ENCODE peak calls at places on chromosomes 7 and 10, in seven cellular contexts. K is neuronal stem cell; N is CD4-positive, CD25-positive, alpha-beta regulatory T cell; Y is ovary; J is brain microvascular endothelial cell; I is SK-N-SH; T is GM23248. Q is an unnamed sample.

GRCh38 chr10:60818134-60818770 is 40.0 kb downstream of the CDK1 start:
- DNase-seq in K (no peak), N (no peak), Y (no peak), J (peak; percentile 23), I (no peak), T (peak; percentile 89), Q (no peak)

GRCh38 chr10:108454224-108454623 is 1289.7 kb upstream of the SORCS1 start:
- DNase-seq in K (no peak), N (no peak), Y (no peak), J (no peak), I (no peak), T (peak; percentile 85), Q (no peak)

GRCh38 chr10:52616420-52616764 is 156.2 kb downstream of the MBL2 start:
- DNase-seq in K (no peak), N (no peak), Y (no peak), J (no peak), I (no peak), T (peak; percentile 22), Q (no peak)

GRCh38 chr7:80307251-80307856 is 172.7 kb downstream of the GNAI1 start:
- DNase-seq in K (no peak), N (no peak), Y (no peak), J (peak; percentile 78), I (peak; percentile 15), T (peak; percentile 84), Q (no peak)

GRCh38 chr7:159075563-159076238 is 69.0 kb downstream of the VIPR2 start:
- DNase-seq in K (no peak), N (no peak), Y (no peak), J (no peak), I (no peak), T (no peak), Q (no peak)

GRCh38 chr7:87784424-87784823 is 91.7 kb downstream of the SLC25A40 start:
- DNase-seq in K (no peak), N (no peak), Y (no peak), J (peak; percentile 9), I (no peak), T (peak; percentile 29), Q (no peak)

GRCh38 chr7:2190531-2190930 is 42.2 kb downstream of the MAD1L1 start:
- DNase-seq in K (no peak), N (no peak), Y (no peak), J (no peak), I (no peak), T (peak; percentile 60), Q (no peak)

GRCh38 chr10:28633750-28634149 is 43.6 kb upstream of the BAMBI start:
- DNase-seq in K (no peak), N (no peak), Y (no peak), J (no peak), I (no peak), T (no peak), Q (no peak)

GRCh38 chr10:13882112-13882711 is 295.4 kb downstream of the PRPF18 start:
- DNase-seq in K (peak; percentile 44), N (no peak), Y (no peak), J (peak; percentile 95), I (no peak), T (peak; percentile 93), Q (no peak)

GRCh38 chr10:82164333-82164732 is 289.3 kb downstream of the NRG3 start:
- DNase-seq in K (no peak), N (no peak), Y (no peak), J (no peak), I (no peak), T (no peak), Q (no peak)

GRCh38 chr7:153390955-153391354 is 631.4 kb downstream of the ACTR3B start:
- DNase-seq in K (no peak), N (no peak), Y (no peak), J (no peak), I (no peak), T (no peak), Q (no peak)

GRCh38 chr10:79069325-79070090 is 742 bp downstream of the ZMIZ1 start:
- DNase-seq in K (peak; percentile 27), N (no peak), Y (peak; percentile 58), J (peak; percentile 20), I (peak; percentile 73), T (peak; percentile 75), Q (peak; percentile 45)

GRCh38 chr10:89129850-89130396 is 77.2 kb downstream of the CH25H start:
- DNase-seq in K (no peak), N (no peak), Y (no peak), J (peak; percentile 83), I (peak; percentile 48), T (peak; percentile 92), Q (no peak)

GRCh38 chr7:41974835-41975234 is 262.2 kb downstream of the GLI3 start:
- DNase-seq in K (no peak), N (no peak), Y (no peak), J (no peak), I (no peak), T (no peak), Q (no peak)

GRCh38 chr10:3473271-3473670 is 300.7 kb upstream of the PITRM1 start:
- DNase-seq in K (no peak), N (no peak), Y (no peak), J (no peak), I (no peak), T (no peak), Q (no peak)

GRCh38 chr7:150686030-150686626 is 622 bp downstream of the GIMAP2 start:
- DNase-seq in K (no peak), N (no peak), Y (no peak), J (no peak), I (no peak), T (peak; percentile 22), Q (no peak)

GRCh38 chr7:27100601-27101187 is 1.8 kb downstream of the HOXA2 start:
- DNase-seq in K (no peak), N (no peak), Y (no peak), J (no peak), I (no peak), T (no peak), Q (no peak)
- H3K4me3 ChIP-seq in K (no peak overlapping the region), N (no peak overlapping the region), Y (no peak overlapping the region), J (peak overlapping the region; percentile 44), I (no peak overlapping the region), T (no peak overlapping the region), Q (no peak overlapping the region)

DNA sequence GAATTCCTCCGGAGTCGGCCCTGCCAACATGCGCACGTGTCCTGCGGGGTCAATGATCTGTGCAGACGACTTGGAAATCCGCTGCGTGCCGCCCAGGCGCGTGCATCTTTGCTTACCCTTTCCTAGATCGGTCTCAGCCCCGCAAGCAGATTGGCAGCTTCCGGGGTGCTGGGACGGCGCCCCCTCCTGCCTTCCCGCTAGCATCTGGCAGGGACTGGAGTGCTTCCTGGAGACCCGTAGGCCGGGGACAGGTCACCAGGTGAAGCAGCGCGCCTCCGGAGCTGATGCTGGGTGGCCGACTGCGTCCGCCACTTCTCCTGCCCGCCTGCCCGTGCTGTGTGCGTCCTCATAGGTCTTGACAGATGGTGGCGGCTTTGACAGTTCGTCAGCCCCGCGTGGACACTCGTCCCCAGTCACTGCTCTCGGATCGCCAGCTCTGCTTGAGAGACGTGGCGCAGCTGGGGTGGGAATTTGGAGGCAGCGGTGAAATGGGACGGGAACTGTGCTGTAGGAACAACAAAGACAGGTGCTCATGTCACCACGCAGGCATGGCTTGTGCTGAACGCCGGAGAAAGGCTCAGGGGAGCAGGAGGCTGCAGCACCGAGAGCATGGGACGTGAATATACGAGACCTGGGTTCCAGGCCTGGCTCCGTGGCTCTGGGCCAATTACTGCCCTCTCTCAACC is 21.9 kb upstream of the KCNK18 start:
- DNase-seq in K (no peak), N (peak; percentile 9), Y (peak; percentile 27), J (no peak), I (peak; percentile 62), T (no peak), Q (no peak)
- H3K27ac ChIP-seq in K (no peak overlapping the region), N (no peak overlapping the region), Y (no peak overlapping the region), J (no peak overlapping the region), I (no peak overlapping the region), T (no peak overlapping the region), Q (no peak overlapping the region)

GRCh38 chr7:111853231-111853990 is 291.1 kb upstream of the IMMP2L start:
- DNase-seq in K (no peak), N (no peak), Y (no peak), J (no peak), I (no peak), T (peak; percentile 41), Q (no peak)

GRCh38 chr7:111855161-111855841 is 293.0 kb upstream of the IMMP2L start:
- DNase-seq in K (peak; percentile 15), N (no peak), Y (no peak), J (peak; percentile 65), I (peak; percentile 61), T (peak; percentile 85), Q (no peak)

GRCh38 chr7:111855842-111856227 is 293.5 kb upstream of the IMMP2L start:
- DNase-seq in K (no peak), N (no peak), Y (no peak), J (peak; percentile 59), I (peak; percentile 51), T (peak; percentile 13), Q (no peak)

GRCh38 chr7:111860248-111860647 is 298.0 kb upstream of the IMMP2L start:
- DNase-seq in K (no peak), N (no peak), Y (no peak), J (no peak), I (no peak), T (no peak), Q (peak; percentile 0)

GRCh38 chr7:111858331-111858730 is 296.0 kb upstream of the IMMP2L start:
- DNase-seq in K (no peak), N (no peak), Y (no peak), J (no peak), I (no peak), T (no peak), Q (no peak)
- H3K27me3 ChIP-seq in K (no peaks in the 10 kb centered on the region), N (no peaks in the 10 kb centered on the region), Y (no peaks in the 10 kb centered on the region), J (no peaks in the 10 kb centered on the region), I (no peaks in the 10 kb centered on the region), T (no peaks in the 10 kb centered on the region), Q (no peaks in the 10 kb centered on the region)

GRCh38 chr7:36723951-36724664 is at the start of gene AOAH:
- DNase-seq in K (no peak), N (peak; percentile 24), Y (no peak), J (no peak), I (no peak), T (no peak), Q (peak; percentile 77)
- H3K4me3 ChIP-seq in K (no peak within 1 kb of the TSS), N (peak within 1 kb of the TSS; percentile 49), Y (no peak within 1 kb of the TSS), J (no peak within 1 kb of the TSS), I (no peak within 1 kb of the TSS), T (no peak within 1 kb of the TSS), Q (peak within 1 kb of the TSS; percentile 64)

DNA sequence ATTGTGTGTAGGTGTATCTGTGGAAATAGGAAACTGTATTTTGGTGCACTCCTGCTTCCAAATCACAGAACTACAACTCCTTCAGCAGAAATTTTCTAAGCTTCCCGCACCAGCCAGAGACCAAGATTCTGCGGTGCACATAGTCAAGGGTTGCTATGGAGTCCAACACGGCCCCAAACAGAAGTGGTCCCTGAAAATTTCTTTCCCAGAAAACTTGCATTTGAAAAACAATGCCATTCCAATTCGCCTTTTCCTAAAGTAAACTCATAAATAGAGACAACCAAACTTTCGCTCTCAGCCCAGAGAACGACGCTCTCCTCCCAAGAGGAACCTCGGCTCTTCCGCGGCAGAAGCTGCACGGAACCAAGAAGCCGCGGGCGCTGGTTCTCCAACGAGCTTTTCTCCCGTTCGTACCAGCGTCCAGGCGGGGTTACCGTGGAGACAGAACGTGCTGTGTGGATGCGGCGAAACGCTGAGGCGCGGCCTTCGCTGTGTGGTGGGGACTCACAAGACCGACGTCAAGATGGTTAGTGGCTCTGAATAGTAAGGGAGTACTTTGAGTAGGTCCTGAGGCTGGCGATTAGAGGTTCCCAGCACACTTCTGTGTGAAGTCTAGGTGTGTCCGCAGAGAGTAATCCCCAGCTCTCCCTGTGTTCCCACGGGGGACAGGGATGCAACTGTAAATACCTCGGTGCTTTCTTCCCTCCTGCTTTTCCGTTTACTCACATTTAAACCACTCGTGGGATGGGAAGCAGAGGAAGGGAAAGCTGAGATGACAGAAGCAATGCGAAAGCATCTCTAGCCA is 24.0 kb upstream of the ZC3HAV1 start:
- DNase-seq in K (peak; percentile 79), N (peak; percentile 67), Y (peak; percentile 81), J (peak; percentile 84), I (peak; percentile 87), T (peak; percentile 96), Q (peak; percentile 86)
- H3K27ac ChIP-seq in K (no peak overlapping the region), N (peak overlapping the region; percentile 58), Y (no peak overlapping the region), J (peak overlapping the region; percentile 34), I (peak overlapping the region; percentile 65), T (peak overlapping the region; percentile 75), Q (peak overlapping the region; percentile 72)

GRCh38 chr10:100774876-100775275 is 29.5 kb downstream of the PAX2 start:
- DNase-seq in K (no peak), N (no peak), Y (no peak), J (no peak), I (no peak), T (no peak), Q (no peak)
- H3K27me3 ChIP-seq in K (peaks cover 2% of the 10 kb centered on the region), N (peaks cover 4% of the 10 kb centered on the region), Y (no peaks in the 10 kb centered on the region), J (peaks cover 8% of the 10 kb centered on the region), I (peaks cover 14% of the 10 kb centered on the region), T (peaks cover 69% of the 10 kb centered on the region), Q (no peaks in the 10 kb centered on the region)

Q was measured in naive thymus-derived CD4-positive, alpha-beta T cell.